ENCODE peak calls at places on chromosomes 1 and 21, in four cellular contexts. V is amniotic stem cell, Z is IMR-90, T is GM12891. X is an unnamed sample.

GRCh38 chr1:36525166-36525565 is 42.5 kb upstream of the CSF3R start:
- DNase-seq in V (no peak), Z (no peak), T (no peak), X (no peak)

GRCh38 chr1:6614019-6614952 is 755 bp downstream of the PHF13 start:
- DNase-seq in V (no peak), Z (peak), T (peak), X (peak)

GRCh38 chr21:32414579-32415358 is 2.3 kb downstream of the EVA1C start:
- DNase-seq in V (no peak), Z (peak), T (no peak), X (peak)

GRCh38 chr1:56917356-56917755 is 48.5 kb downstream of the C8B start:
- DNase-seq in V (no peak), Z (no peak), T (no peak), X (no peak)

GRCh38 chr1:113012149-113012548 is 56.2 kb upstream of the SLC16A1 start:
- DNase-seq in V (no peak), Z (no peak), T (no peak), X (no peak)

GRCh38 chr1:156153362-156153761 is at the start of gene SEMA4A:
- DNase-seq in V (no peak), Z (no peak), T (no peak), X (no peak)

GRCh38 chr1:30727796-30728195 is 4.4 kb upstream of the MATN1 start:
- DNase-seq in V (no peak), Z (peak), T (no peak), X (peak)

GRCh38 chr1:6348511-6349191 is 44.9 kb downstream of the ACOT7 start:
- DNase-seq in V (no peak), Z (peak), T (no peak), X (no peak)

GRCh38 chr1:84509029-84509428 is 2.6 kb upstream of the GNG5 start:
- DNase-seq in V (no peak), Z (no peak), T (no peak), X (no peak)

GRCh38 chr1:19661721-19662228 is 2.9 kb upstream of the HTR6 start:
- DNase-seq in V (no peak), Z (peak), T (no peak), X (peak)

GRCh38 chr1:152148051-152148450 is 11.0 kb downstream of the RPTN start:
- DNase-seq in V (no peak), Z (no peak), T (no peak), X (no peak)

GRCh38 chr1:23370270-23370743 is 671 bp upstream of the ZNF436 start:
- DNase-seq in V (no peak), Z (no peak), T (no peak), X (no peak)

GRCh38 chr1:56933606-56934005 is 32.2 kb downstream of the C8B start:
- DNase-seq in V (no peak), Z (no peak), T (no peak), X (no peak)

GRCh38 chr1:9349331-9349851 is 56.7 kb downstream of the SPSB1 start:
- DNase-seq in V (no peak), Z (peak), T (no peak), X (no peak)

GRCh38 chr1:7046314-7046713 is 261.1 kb downstream of the CAMTA1 start:
- DNase-seq in V (no peak), Z (peak), T (no peak), X (peak)

GRCh38 chr1:182588460-182589396 is at the start of gene RNASEL:
- DNase-seq in V (peak), Z (peak), T (no peak), X (peak)

GRCh38 chr1:153346067-153346723 is 2.4 kb downstream of the PGLYRP4 start:
- DNase-seq in V (no peak), Z (no peak), T (no peak), X (no peak)

GRCh38 chr1:247494746-247495145 is 36.8 kb upstream of the OR2B11 start:
- DNase-seq in V (no peak), Z (no peak), T (no peak), X (no peak)

GRCh38 chr1:69737527-69738176 is 169.9 kb downstream of the LRRC7 start:
- DNase-seq in V (peak), Z (peak), T (no peak), X (peak)

GRCh38 chr1:31637915-31638673 is 6.6 kb downstream of the PEF1 start:
- DNase-seq in V (no peak), Z (no peak), T (no peak), X (no peak)

GRCh38 chr1:23392125-23392855 is 22.7 kb upstream of the ZNF436 start:
- DNase-seq in V (no peak), Z (no peak), T (no peak), X (no peak)

X was measured in EL.